ENCODE peak calls at places on chromosomes 11 and 22, in six cellular contexts. One of them, this sample, is unnamed.

GRCh38 chr11:125952973-125953372 is 7.1 kb downstream of the VSIG10L2 start:
- DNase-seq in H1: no peak
- DNase-seq in GM12891: no peak
- DNase-seq in GM12878: no peak
- DNase-seq in K562: no peak
- DNase-seq in HepG2: no peak
- DNase-seq in this sample: no peak

GRCh38 chr11:18065572-18065971 is 19.5 kb upstream of the TPH1 start:
- DNase-seq in H1: no peak
- DNase-seq in GM12891: no peak
- DNase-seq in GM12878: no peak
- DNase-seq in K562: no peak
- DNase-seq in HepG2: no peak
- DNase-seq in this sample: no peak

GRCh38 chr11:119800171-119800570 is 71.2 kb upstream of the NECTIN1 start:
- DNase-seq in H1: no peak
- DNase-seq in GM12891: no peak
- DNase-seq in GM12878: no peak
- DNase-seq in K562: no peak
- DNase-seq in HepG2: no peak
- DNase-seq in this sample: no peak

GRCh38 chr22:30251661-30252226 is 5.2 kb upstream of the LIF start:
- DNase-seq in H1: no peak
- DNase-seq in GM12891: no peak
- DNase-seq in GM12878: no peak
- DNase-seq in K562: no peak
- DNase-seq in HepG2: no peak
- DNase-seq in this sample: no peak

GRCh38 chr22:27715078-27715477 is 86.5 kb downstream of the MN1 start:
- DNase-seq in H1: no peak
- DNase-seq in GM12891: no peak
- DNase-seq in GM12878: no peak
- DNase-seq in K562: no peak
- DNase-seq in HepG2: no peak
- DNase-seq in this sample: no peak

GRCh38 chr22:49044091-49044490 is 783.6 kb downstream of the BRD1 start:
- DNase-seq in H1: no peak
- DNase-seq in GM12891: no peak
- DNase-seq in GM12878: no peak
- DNase-seq in K562: no peak
- DNase-seq in HepG2: no peak
- DNase-seq in this sample: no peak

GRCh38 chr11:13207665-13208594 is 69.7 kb upstream of the BMAL1 start:
- DNase-seq in H1: peak; percentile 54
- DNase-seq in GM12891: no peak
- DNase-seq in GM12878: no peak
- DNase-seq in K562: peak; percentile 38
- DNase-seq in HepG2: peak; percentile 54
- DNase-seq in this sample: no peak

GRCh38 chr22:46742576-46743221 is 4.6 kb upstream of the CERK start:
- DNase-seq in H1: no peak
- DNase-seq in GM12891: no peak
- DNase-seq in GM12878: no peak
- DNase-seq in K562: no peak
- DNase-seq in HepG2: no peak
- DNase-seq in this sample: no peak

GRCh38 chr22:40679249-40679963 is at the start of gene MCHR1:
- DNase-seq in H1: no peak
- DNase-seq in GM12891: no peak
- DNase-seq in GM12878: no peak
- DNase-seq in K562: no peak
- DNase-seq in HepG2: no peak
- DNase-seq in this sample: no peak

GRCh38 chr11:130915556-130916237 is 582 bp downstream of the SNX19 start:
- DNase-seq in H1: no peak
- DNase-seq in GM12891: no peak
- DNase-seq in GM12878: no peak
- DNase-seq in K562: no peak
- DNase-seq in HepG2: no peak
- DNase-seq in this sample: no peak

GRCh38 chr11:85118151-85118550 is 509.0 kb downstream of the DLG2 start:
- DNase-seq in H1: no peak
- DNase-seq in GM12891: no peak
- DNase-seq in GM12878: no peak
- DNase-seq in K562: no peak
- DNase-seq in HepG2: no peak
- DNase-seq in this sample: no peak

GRCh38 chr11:114586797-114587196 is 8.8 kb downstream of the NXPE4 start:
- DNase-seq in H1: no peak
- DNase-seq in GM12891: no peak
- DNase-seq in GM12878: no peak
- DNase-seq in K562: no peak
- DNase-seq in HepG2: no peak
- DNase-seq in this sample: no peak

GRCh38 chr22:46636221-46637002 is 16.2 kb downstream of the GRAMD4 start:
- DNase-seq in H1: no peak
- DNase-seq in GM12891: no peak
- DNase-seq in GM12878: no peak
- DNase-seq in K562: no peak
- DNase-seq in HepG2: no peak
- DNase-seq in this sample: no peak

GRCh38 chr11:79263001-79263400 is 177.8 kb downstream of the TENM4 start:
- DNase-seq in H1: no peak
- DNase-seq in GM12891: no peak
- DNase-seq in GM12878: no peak
- DNase-seq in K562: no peak
- DNase-seq in HepG2: no peak
- DNase-seq in this sample: no peak

GRCh38 chr11:72816404-72816990 is 2.3 kb downstream of the ATG16L2 start:
- DNase-seq in H1: no peak
- DNase-seq in GM12891: no peak
- DNase-seq in GM12878: no peak
- DNase-seq in K562: no peak
- DNase-seq in HepG2: no peak
- DNase-seq in this sample: no peak

GRCh38 chr22:41229215-41229614 is 11.5 kb downstream of the CHADL start:
- DNase-seq in H1: no peak
- DNase-seq in GM12891: no peak
- DNase-seq in GM12878: no peak
- DNase-seq in K562: no peak
- DNase-seq in HepG2: no peak
- DNase-seq in this sample: no peak

GRCh38 chr11:101390539-101390938 is 193.3 kb downstream of the TRPC6 start:
- DNase-seq in H1: no peak
- DNase-seq in GM12891: no peak
- DNase-seq in GM12878: no peak
- DNase-seq in K562: no peak
- DNase-seq in HepG2: no peak
- DNase-seq in this sample: no peak

GRCh38 chr11:18225906-18226305 is 10.7 kb downstream of the SAA4 start:
- DNase-seq in H1: no peak
- DNase-seq in GM12891: no peak
- DNase-seq in GM12878: no peak
- DNase-seq in K562: no peak
- DNase-seq in HepG2: no peak
- DNase-seq in this sample: no peak

GRCh38 chr11:33248416-33248957 is 8.7 kb upstream of the HIPK3 start:
- DNase-seq in H1: no peak
- DNase-seq in GM12891: no peak
- DNase-seq in GM12878: no peak
- DNase-seq in K562: no peak
- DNase-seq in HepG2: peak; percentile 25
- DNase-seq in this sample: no peak

GRCh38 chr11:108148549-108148948 is 27.2 kb downstream of the ACAT1 start:
- DNase-seq in H1: no peak
- DNase-seq in GM12891: no peak
- DNase-seq in GM12878: no peak
- DNase-seq in K562: no peak
- DNase-seq in HepG2: no peak
- DNase-seq in this sample: no peak

GRCh38 chr11:57341250-57341808 is 3.2 kb downstream of the P2RX3 start:
- DNase-seq in H1: no peak
- DNase-seq in GM12891: no peak
- DNase-seq in GM12878: no peak
- DNase-seq in K562: no peak
- DNase-seq in HepG2: no peak
- DNase-seq in this sample: no peak

GRCh38 chr11:876550-876949 is 33.9 kb downstream of the TSPAN4 start:
- DNase-seq in H1: no peak
- DNase-seq in GM12891: no peak
- DNase-seq in GM12878: no peak
- DNase-seq in K562: no peak
- DNase-seq in HepG2: no peak
- DNase-seq in this sample: no peak

GRCh38 chr11:46686886-46687810 is 13.3 kb downstream of the ARHGAP1 start:
- DNase-seq in H1: no peak
- DNase-seq in GM12891: no peak
- DNase-seq in GM12878: no peak
- DNase-seq in K562: no peak
- DNase-seq in HepG2: no peak
- DNase-seq in this sample: no peak

GRCh38 chr11:7571640-7572000 is 57.8 kb downstream of the PPFIBP2 start:
- DNase-seq in H1: peak; percentile 88
- DNase-seq in GM12891: no peak
- DNase-seq in GM12878: no peak
- DNase-seq in K562: peak; percentile 51
- DNase-seq in HepG2: peak; percentile 76
- DNase-seq in this sample: no peak

GRCh38 chr11:36258730-36259360 is 30.4 kb downstream of the COMMD9 start:
- DNase-seq in H1: peak; percentile 73
- DNase-seq in GM12891: peak; percentile 22
- DNase-seq in GM12878: no peak
- DNase-seq in K562: peak; percentile 56
- DNase-seq in HepG2: peak; percentile 29
- DNase-seq in this sample: no peak

GRCh38 chr11:104060820-104061219 is 24.4 kb downstream of the DDI1 start:
- DNase-seq in H1: no peak
- DNase-seq in GM12891: no peak
- DNase-seq in GM12878: no peak
- DNase-seq in K562: no peak
- DNase-seq in HepG2: no peak
- DNase-seq in this sample: no peak

GRCh38 chr11:43834291-43834690 is 46.3 kb upstream of the ALKBH3 start:
- DNase-seq in H1: no peak
- DNase-seq in GM12891: no peak
- DNase-seq in GM12878: no peak
- DNase-seq in K562: no peak
- DNase-seq in HepG2: no peak
- DNase-seq in this sample: no peak

GRCh38 chr11:43832536-43832935 is 48.1 kb upstream of the ALKBH3 start:
- DNase-seq in H1: no peak
- DNase-seq in GM12891: no peak
- DNase-seq in GM12878: no peak
- DNase-seq in K562: no peak
- DNase-seq in HepG2: no peak
- DNase-seq in this sample: no peak

GRCh38 chr11:43835104-43835503 is 45.5 kb upstream of the ALKBH3 start:
- DNase-seq in H1: no peak
- DNase-seq in GM12891: no peak
- DNase-seq in GM12878: no peak
- DNase-seq in K562: no peak
- DNase-seq in HepG2: no peak
- DNase-seq in this sample: no peak

GRCh38 chr11:43830928-43831440 is 49.6 kb upstream of the ALKBH3 start:
- DNase-seq in H1: no peak
- DNase-seq in GM12891: no peak
- DNase-seq in GM12878: no peak
- DNase-seq in K562: peak; percentile 9
- DNase-seq in HepG2: peak; percentile 82
- DNase-seq in this sample: no peak

GRCh38 chr11:43833657-43834073 is 47.0 kb upstream of the ALKBH3 start:
- DNase-seq in H1: no peak
- DNase-seq in GM12891: no peak
- DNase-seq in GM12878: no peak
- DNase-seq in K562: no peak
- DNase-seq in HepG2: peak; percentile 33
- DNase-seq in this sample: no peak
- TF ChIP-seq POLR2AphosphoS5 in H1: no peak
- TF ChIP-seq POLR2AphosphoS5 in GM12891: no peak
- TF ChIP-seq POLR2AphosphoS5 in GM12878: no peak
- TF ChIP-seq POLR2AphosphoS5 in K562: no peak
- TF ChIP-seq POLR2AphosphoS5 in HepG2: no peak
- TF ChIP-seq POLR2AphosphoS5 in this sample: no peak

GRCh38 chr22:24952837-24953293 is 349 bp downstream of the KIAA1671 start:
- DNase-seq in H1: peak; percentile 79
- DNase-seq in GM12891: peak; percentile 30
- DNase-seq in GM12878: no peak
- DNase-seq in K562: no peak
- DNase-seq in HepG2: peak; percentile 72
- DNase-seq in this sample: no peak
- TF ChIP-seq POLR2A in H1: peak; percentile 72
- TF ChIP-seq POLR2A in GM12891: no peak
- TF ChIP-seq POLR2A in GM12878: no peak
- TF ChIP-seq POLR2A in K562: no peak
- TF ChIP-seq POLR2A in HepG2: peak; percentile 82
- TF ChIP-seq POLR2A in this sample: no peak

GRCh38 chr11:24747275-24748251 is 250.7 kb downstream of the LUZP2 start:
- DNase-seq in H1: no peak
- DNase-seq in GM12891: no peak
- DNase-seq in GM12878: no peak
- DNase-seq in K562: no peak
- DNase-seq in HepG2: no peak
- DNase-seq in this sample: no peak

DNA sequence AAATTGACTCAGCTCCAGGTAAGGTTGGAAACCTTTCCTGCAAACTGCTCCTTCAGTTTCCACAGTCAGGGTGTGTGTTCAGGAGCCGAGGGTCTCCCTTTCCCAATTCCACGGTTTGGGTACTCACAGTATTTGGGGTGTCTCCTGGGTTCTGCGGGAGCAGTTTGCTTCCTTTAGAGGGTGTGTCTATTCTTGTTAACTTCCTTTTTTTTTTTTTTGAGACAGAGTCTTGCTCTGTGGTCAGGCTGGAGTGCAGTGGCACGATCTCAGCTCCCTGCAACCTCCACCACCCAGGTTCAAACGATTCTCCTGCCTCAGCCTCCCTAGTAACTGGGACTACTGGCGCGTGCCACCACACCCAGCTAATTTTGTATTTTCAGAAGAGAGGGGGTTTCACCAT is 251.4 kb downstream of the LUZP2 start:
- DNase-seq in H1: no peak
- DNase-seq in GM12891: no peak
- DNase-seq in GM12878: no peak
- DNase-seq in K562: no peak
- DNase-seq in HepG2: no peak
- DNase-seq in this sample: no peak
- TF ChIP-seq TAF1 in H1: no peak
- TF ChIP-seq TAF1 in GM12891: no peak
- TF ChIP-seq TAF1 in GM12878: no peak
- TF ChIP-seq TAF1 in K562: no peak
- TF ChIP-seq TAF1 in HepG2: no peak
- TF ChIP-seq TAF1 in this sample: no peak

DNA sequence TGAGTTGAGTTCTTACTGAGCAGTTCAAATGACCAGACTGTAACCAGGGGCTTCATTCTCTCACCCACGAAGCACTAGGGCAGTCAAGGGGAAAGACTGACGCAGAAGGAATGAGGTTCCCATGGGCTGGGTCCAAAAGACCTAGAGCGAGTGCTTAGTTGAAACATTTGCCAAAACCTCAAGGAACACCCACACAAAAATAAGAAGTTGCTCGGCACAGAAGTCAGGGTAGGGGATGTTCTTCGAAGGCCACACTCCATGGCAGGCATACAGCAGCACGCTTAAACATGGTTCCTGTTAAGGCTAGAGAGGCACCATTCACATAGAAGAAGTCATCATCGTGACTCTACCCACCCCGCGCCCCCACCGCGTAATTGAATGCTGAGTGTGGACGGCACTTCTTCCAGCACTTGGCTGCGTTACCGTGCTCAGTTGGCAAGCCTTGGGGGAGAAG is 52.9 kb downstream of the TIMP3 start:
- DNase-seq in H1: no peak
- DNase-seq in GM12891: no peak
- DNase-seq in GM12878: no peak
- DNase-seq in K562: no peak
- DNase-seq in HepG2: no peak
- DNase-seq in this sample: no peak
- TF ChIP-seq POLR2AphosphoS5 in H1: no peak
- TF ChIP-seq POLR2AphosphoS5 in GM12891: no peak
- TF ChIP-seq POLR2AphosphoS5 in GM12878: no peak
- TF ChIP-seq POLR2AphosphoS5 in K562: no peak
- TF ChIP-seq POLR2AphosphoS5 in HepG2: no peak
- TF ChIP-seq POLR2AphosphoS5 in this sample: no peak